ENCODE peak calls at places on chromosomes 12 and 14, in five cellular contexts. D is lower lobe of right lung, A is heart left ventricle, F is H9, V is GM13976. N is an unnamed sample.

GRCh38 chr12:29309320-29309902 is 71.6 kb downstream of the ERGIC2 start:
- DNase-seq in A (no peak), V (no peak), D (no peak), F (no peak), N (no peak)

GRCh38 chr14:68546839-68547238 is 246.0 kb downstream of the ZFP36L1 start:
- DNase-seq in D (no peak), A (no peak), V (no peak), F (no peak), N (peak)

GRCh38 chr14:66045572-66046021 is 440.6 kb upstream of the CCDC196 start:
- DNase-seq in V (no peak), F (no peak), A (peak), D (no peak), N (no peak)

GRCh38 chr12:93892431-93893210 is 215.4 kb downstream of the CRADD start:
- DNase-seq in V (no peak), F (no peak), D (no peak), A (no peak), N (no peak)

GRCh38 chr14:77040995-77041744 is 12.7 kb upstream of the IRF2BPL start:
- DNase-seq in F (no peak), D (no peak), V (no peak), A (no peak), N (no peak)

GRCh38 chr14:73759183-73759713 is 45.1 kb upstream of the PNMA1 start:
- DNase-seq in V (peak), F (no peak), D (peak), A (peak), N (peak)

GRCh38 chr12:77751939-77752338 is 78.8 kb upstream of the NAV3 start:
- DNase-seq in A (no peak), F (no peak), D (no peak), V (no peak), N (no peak)

GRCh38 chr12:11862794-11863193 is 207.9 kb upstream of the BCL2L14 start:
- DNase-seq in A (no peak), V (peak), D (no peak), F (no peak), N (no peak)

GRCh38 chr12:122909442-122910288 is 13.7 kb upstream of the VPS37B start:
- DNase-seq in D (no peak), A (peak), F (peak), V (no peak), N (no peak)

GRCh38 chr12:28925726-28926376 is 223.2 kb upstream of the FAR2 start:
- DNase-seq in F (no peak), V (no peak), D (no peak), A (peak), N (no peak)

GRCh38 chr14:94665121-94665520 is 52.9 kb downstream of the SERPINA3 start:
- DNase-seq in D (no peak), A (no peak), V (no peak), F (no peak), N (no peak)

GRCh38 chr12:48781750-48782456 is 7.0 kb downstream of the ADCY6 start:
- DNase-seq in F (no peak), D (no peak), V (no peak), A (no peak), N (no peak)

DNA sequence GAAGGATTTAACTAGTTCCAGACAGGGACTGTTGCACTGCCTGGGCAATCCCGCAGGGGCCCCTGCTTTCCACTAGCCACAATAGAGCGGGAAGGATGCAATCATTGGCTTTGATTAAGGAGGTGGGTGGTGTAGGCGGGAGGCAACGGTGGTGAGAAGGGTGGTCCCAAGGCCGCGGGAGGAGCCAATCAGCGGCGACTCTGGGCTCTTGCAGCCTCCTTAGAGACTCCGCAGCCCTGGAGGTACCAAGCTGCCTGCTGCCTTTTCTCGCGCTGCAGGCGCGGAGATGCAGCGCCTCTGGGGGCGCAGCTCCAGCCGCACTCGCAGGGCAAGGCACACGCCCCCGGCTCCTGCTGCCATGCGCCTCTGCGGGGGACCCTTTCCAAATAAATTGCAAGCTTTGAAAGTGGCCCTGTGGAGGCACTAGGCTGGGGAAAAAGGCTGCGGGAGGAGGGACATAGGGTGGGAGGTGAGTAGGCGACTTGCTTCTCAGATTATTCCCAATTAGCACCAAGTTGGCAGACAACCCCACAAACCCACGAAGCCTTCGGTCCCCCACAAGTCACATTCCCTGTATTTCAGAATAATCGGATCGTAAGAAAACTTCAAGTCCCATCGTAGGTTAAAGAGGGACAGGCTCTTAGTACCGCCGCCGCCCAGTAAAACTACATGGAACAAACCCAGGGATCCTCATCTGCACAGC is 860 bp upstream of the KCNA1 start:
- DNase-seq in D (no peak), F (peak), V (peak), A (no peak), N (no peak)
- TF ChIP-seq CTCF in D (no peak), F (peak), V (peak), A (no peak), N (no peak)

DNA sequence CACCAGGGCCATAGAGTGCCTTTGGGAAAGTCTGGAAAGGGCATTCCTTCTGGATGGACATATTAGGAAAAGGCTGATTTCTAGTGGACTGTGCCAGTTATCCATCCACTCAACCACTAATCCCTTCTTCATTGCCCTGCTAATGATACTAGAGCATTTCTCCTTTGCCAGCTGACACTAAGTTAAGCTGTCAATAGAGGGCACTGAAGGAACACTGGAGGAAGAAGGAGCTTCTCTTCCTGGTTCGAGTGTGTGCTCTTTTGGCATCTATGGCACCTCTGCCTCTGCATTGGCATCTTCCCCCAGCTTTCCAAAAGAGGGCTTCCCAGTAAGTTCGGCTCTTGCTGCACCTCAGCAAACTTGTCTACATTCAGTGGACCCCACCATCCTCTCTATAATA is 165.4 kb downstream of the DERA start:
- DNase-seq in V (peak), F (peak), D (no peak), A (no peak), N (no peak)
- TF ChIP-seq CTCF in V (peak), F (peak), D (peak), A (no peak), N (no peak)

DNA sequence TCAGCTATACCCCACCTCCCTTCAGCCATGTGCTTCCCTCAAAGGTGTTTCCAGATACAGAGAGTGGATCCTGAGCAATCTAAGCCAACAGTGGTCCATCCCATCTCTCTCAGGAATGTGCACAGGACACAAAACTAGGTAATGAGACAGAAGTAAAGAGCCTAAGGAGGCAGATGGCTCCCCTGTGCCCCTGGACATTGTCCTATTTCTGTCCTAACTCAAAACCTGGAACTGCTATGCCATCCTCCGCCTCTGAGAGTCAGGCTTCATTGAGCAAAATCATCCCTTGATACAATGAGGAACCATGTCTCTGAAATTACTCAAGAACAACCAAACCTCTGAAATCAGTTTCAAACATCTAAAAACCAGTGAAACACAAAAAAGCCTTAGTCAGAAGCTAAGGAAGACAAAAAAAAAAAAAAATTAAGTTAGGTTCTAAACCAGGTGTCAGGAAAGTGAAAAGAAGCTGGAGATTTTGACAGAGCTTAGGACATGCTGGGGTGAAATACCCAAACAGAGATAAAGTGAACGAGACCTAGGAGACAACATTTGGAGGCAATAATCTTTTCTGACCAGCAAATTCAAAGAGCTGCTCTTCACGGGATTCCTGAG is 200.3 kb upstream of the PLEKHG7 start:
- DNase-seq in V (peak), D (no peak), F (no peak), A (no peak), N (no peak)
- TF ChIP-seq CTCF in V (peak), D (peak), F (peak), A (peak), N (peak)

DNA sequence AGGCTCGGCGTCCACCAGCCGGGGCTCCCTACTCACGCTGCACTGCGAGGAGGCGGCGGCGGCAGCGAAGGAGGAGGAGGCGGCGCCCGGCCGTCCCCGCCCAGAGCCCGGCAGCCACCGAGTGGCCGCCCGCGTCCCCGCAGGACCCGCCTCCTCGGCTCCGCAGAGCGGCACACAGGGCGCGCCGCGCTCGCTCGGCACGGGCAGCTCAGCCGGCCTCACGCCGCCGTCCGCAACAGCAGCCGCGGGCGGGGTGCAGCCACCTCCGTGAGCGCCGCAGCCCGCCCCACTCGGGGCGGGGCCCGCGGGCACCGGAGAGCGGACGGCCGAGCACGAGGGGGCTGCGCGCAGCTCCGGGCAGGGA is at the start of gene ATP2B1:
- DNase-seq in V (peak), F (peak), D (peak), A (peak), N (peak)
- TF ChIP-seq CTCF in V (no peak), F (no peak), D (peak), A (no peak), N (no peak)

GRCh38 chr12:86154620-86155019 is 101.6 kb downstream of the MGAT4C start:
- DNase-seq in A (no peak), D (no peak), F (no peak), V (no peak), N (no peak)
- TF ChIP-seq CTCF in A (no peak), D (no peak), F (no peak), V (no peak), N (no peak)

DNA sequence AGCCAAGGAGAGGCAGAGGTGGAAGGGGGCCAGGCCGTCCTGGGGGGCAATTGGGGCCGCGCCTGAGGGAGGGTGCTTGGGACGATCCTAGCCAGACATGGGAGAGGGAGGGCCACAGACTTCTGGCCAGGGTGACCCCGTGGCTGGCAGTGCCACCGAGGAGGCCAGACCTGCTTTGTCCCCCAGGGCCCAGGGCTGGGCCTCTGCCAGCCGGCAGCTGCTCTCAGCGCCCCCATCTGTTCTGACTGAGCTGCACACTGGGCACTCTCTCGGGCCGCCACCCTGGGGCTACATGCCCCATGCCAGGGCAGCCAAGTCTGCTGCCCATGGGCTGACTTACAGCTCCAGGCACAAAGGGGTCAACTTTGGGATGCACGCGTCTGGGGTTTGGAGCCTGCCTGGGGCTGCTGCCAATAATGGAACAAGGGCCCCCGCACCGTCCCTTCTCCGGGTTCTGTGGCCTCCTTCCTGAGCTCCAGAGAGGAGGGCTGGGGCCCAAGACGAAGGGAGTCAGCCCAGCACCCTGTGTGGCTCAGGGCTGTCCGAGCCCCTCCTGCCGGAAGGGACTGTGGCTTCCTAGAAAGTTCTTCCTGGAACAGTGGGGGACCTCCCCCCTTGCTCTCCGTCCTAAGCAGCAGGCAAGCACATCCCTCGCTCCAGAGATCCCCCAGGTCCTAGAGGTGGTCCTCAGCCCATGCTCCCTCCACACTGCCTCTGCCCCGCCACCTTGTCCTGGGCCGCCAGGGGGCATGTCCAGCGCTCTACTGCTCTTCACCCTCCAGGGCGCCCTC is 1.1 kb downstream of the ADSS1 start:
- DNase-seq in D (no peak), A (peak), F (peak), V (no peak), N (peak)
- TF ChIP-seq CTCF in D (no peak), A (no peak), F (peak), V (no peak), N (peak)

N was measured in psoas muscle.